ENCODE peak calls at places on chromosomes 4 and X, in five cellular contexts. One of them, this sample, is unnamed.

GRCh38 chrX:42684062-42684461 is 93.9 kb downstream of the PPP1R2C start:
- DNase-seq in body of pancreas: no peak
- DNase-seq in activated naive CD4-positive, alpha-beta T cell treated with Interleukin-2 at 50 U/mL for 16 hours: no peak
- DNase-seq in stimulated activated CD8-positive, alpha-beta memory T cell treated with anti-CD3 and anti-CD28 coated beads, Interleukin-4, amount 100 ng/mL, for 1 hour: no peak
- DNase-seq in psoas muscle: no peak
- DNase-seq in this sample: no peak

GRCh38 chrX:39475372-39475771 is 622.4 kb downstream of the BCOR start:
- DNase-seq in body of pancreas: no peak
- DNase-seq in stimulated activated CD8-positive, alpha-beta memory T cell treated with anti-CD3 and anti-CD28 coated beads, Interleukin-4, amount 100 ng/mL, for 1 hour: no peak
- DNase-seq in activated naive CD4-positive, alpha-beta T cell treated with Interleukin-2 at 50 U/mL for 16 hours: no peak
- DNase-seq in psoas muscle: no peak
- DNase-seq in this sample: no peak

GRCh38 chr4:82898322-82899243 is 2.0 kb upstream of the THAP9 start:
- DNase-seq in psoas muscle: no peak
- DNase-seq in body of pancreas: peak
- DNase-seq in stimulated activated CD8-positive, alpha-beta memory T cell treated with anti-CD3 and anti-CD28 coated beads, Interleukin-4, amount 100 ng/mL, for 1 hour: no peak
- DNase-seq in activated naive CD4-positive, alpha-beta T cell treated with Interleukin-2 at 50 U/mL for 16 hours: no peak
- DNase-seq in this sample: peak

GRCh38 chrX:20454117-20454516 is 187.4 kb upstream of the RPS6KA3 start:
- DNase-seq in stimulated activated CD8-positive, alpha-beta memory T cell treated with anti-CD3 and anti-CD28 coated beads, Interleukin-4, amount 100 ng/mL, for 1 hour: no peak
- DNase-seq in body of pancreas: no peak
- DNase-seq in psoas muscle: no peak
- DNase-seq in activated naive CD4-positive, alpha-beta T cell treated with Interleukin-2 at 50 U/mL for 16 hours: no peak
- DNase-seq in this sample: peak

GRCh38 chr4:99462875-99463464 is 27.8 kb upstream of the ADH7 start:
- DNase-seq in stimulated activated CD8-positive, alpha-beta memory T cell treated with anti-CD3 and anti-CD28 coated beads, Interleukin-4, amount 100 ng/mL, for 1 hour: peak
- DNase-seq in psoas muscle: peak
- DNase-seq in body of pancreas: peak
- DNase-seq in activated naive CD4-positive, alpha-beta T cell treated with Interleukin-2 at 50 U/mL for 16 hours: peak
- DNase-seq in this sample: peak

GRCh38 chr4:22070256-22070655 is 121.7 kb upstream of the KCNIP4 start:
- DNase-seq in activated naive CD4-positive, alpha-beta T cell treated with Interleukin-2 at 50 U/mL for 16 hours: no peak
- DNase-seq in stimulated activated CD8-positive, alpha-beta memory T cell treated with anti-CD3 and anti-CD28 coated beads, Interleukin-4, amount 100 ng/mL, for 1 hour: no peak
- DNase-seq in psoas muscle: no peak
- DNase-seq in body of pancreas: no peak
- DNase-seq in this sample: no peak

GRCh38 chr4:48831532-48832015 is 686 bp downstream of the OCIAD1 start:
- DNase-seq in psoas muscle: no peak
- DNase-seq in activated naive CD4-positive, alpha-beta T cell treated with Interleukin-2 at 50 U/mL for 16 hours: no peak
- DNase-seq in stimulated activated CD8-positive, alpha-beta memory T cell treated with anti-CD3 and anti-CD28 coated beads, Interleukin-4, amount 100 ng/mL, for 1 hour: no peak
- DNase-seq in body of pancreas: no peak
- DNase-seq in this sample: peak

GRCh38 chr4:12965334-12965733 is 518.8 kb downstream of the RAB28 start:
- DNase-seq in activated naive CD4-positive, alpha-beta T cell treated with Interleukin-2 at 50 U/mL for 16 hours: no peak
- DNase-seq in stimulated activated CD8-positive, alpha-beta memory T cell treated with anti-CD3 and anti-CD28 coated beads, Interleukin-4, amount 100 ng/mL, for 1 hour: no peak
- DNase-seq in psoas muscle: no peak
- DNase-seq in body of pancreas: no peak
- DNase-seq in this sample: no peak

GRCh38 chrX:38138157-38138556 is 82.5 kb downstream of the SRPX start:
- DNase-seq in activated naive CD4-positive, alpha-beta T cell treated with Interleukin-2 at 50 U/mL for 16 hours: no peak
- DNase-seq in stimulated activated CD8-positive, alpha-beta memory T cell treated with anti-CD3 and anti-CD28 coated beads, Interleukin-4, amount 100 ng/mL, for 1 hour: no peak
- DNase-seq in body of pancreas: no peak
- DNase-seq in psoas muscle: no peak
- DNase-seq in this sample: no peak

GRCh38 chr4:25842229-25842840 is 20.5 kb downstream of the SEL1L3 start:
- DNase-seq in stimulated activated CD8-positive, alpha-beta memory T cell treated with anti-CD3 and anti-CD28 coated beads, Interleukin-4, amount 100 ng/mL, for 1 hour: no peak
- DNase-seq in body of pancreas: no peak
- DNase-seq in activated naive CD4-positive, alpha-beta T cell treated with Interleukin-2 at 50 U/mL for 16 hours: no peak
- DNase-seq in psoas muscle: no peak
- DNase-seq in this sample: no peak

GRCh38 chrX:72526534-72527508 is 45.8 kb downstream of the HDAC8 start:
- DNase-seq in stimulated activated CD8-positive, alpha-beta memory T cell treated with anti-CD3 and anti-CD28 coated beads, Interleukin-4, amount 100 ng/mL, for 1 hour: no peak
- DNase-seq in activated naive CD4-positive, alpha-beta T cell treated with Interleukin-2 at 50 U/mL for 16 hours: no peak
- DNase-seq in psoas muscle: no peak
- DNase-seq in body of pancreas: no peak
- DNase-seq in this sample: no peak

GRCh38 chrX:153993079-153993478 is 20.5 kb downstream of the TMEM187 start:
- DNase-seq in stimulated activated CD8-positive, alpha-beta memory T cell treated with anti-CD3 and anti-CD28 coated beads, Interleukin-4, amount 100 ng/mL, for 1 hour: no peak
- DNase-seq in activated naive CD4-positive, alpha-beta T cell treated with Interleukin-2 at 50 U/mL for 16 hours: no peak
- DNase-seq in psoas muscle: no peak
- DNase-seq in body of pancreas: no peak
- DNase-seq in this sample: no peak

GRCh38 chr4:146335763-146336412 is 121.5 kb downstream of the REELD1 start:
- DNase-seq in stimulated activated CD8-positive, alpha-beta memory T cell treated with anti-CD3 and anti-CD28 coated beads, Interleukin-4, amount 100 ng/mL, for 1 hour: no peak
- DNase-seq in activated naive CD4-positive, alpha-beta T cell treated with Interleukin-2 at 50 U/mL for 16 hours: no peak
- DNase-seq in body of pancreas: no peak
- DNase-seq in psoas muscle: no peak
- DNase-seq in this sample: no peak

GRCh38 chrX:3345281-3346081 is 971 bp downstream of the MXRA5 start:
- DNase-seq in psoas muscle: peak
- DNase-seq in stimulated activated CD8-positive, alpha-beta memory T cell treated with anti-CD3 and anti-CD28 coated beads, Interleukin-4, amount 100 ng/mL, for 1 hour: no peak
- DNase-seq in activated naive CD4-positive, alpha-beta T cell treated with Interleukin-2 at 50 U/mL for 16 hours: no peak
- DNase-seq in body of pancreas: peak
- DNase-seq in this sample: peak

GRCh38 chrX:100946521-100946920 is 17.8 kb upstream of the XKRX start:
- DNase-seq in stimulated activated CD8-positive, alpha-beta memory T cell treated with anti-CD3 and anti-CD28 coated beads, Interleukin-4, amount 100 ng/mL, for 1 hour: no peak
- DNase-seq in body of pancreas: no peak
- DNase-seq in activated naive CD4-positive, alpha-beta T cell treated with Interleukin-2 at 50 U/mL for 16 hours: no peak
- DNase-seq in psoas muscle: no peak
- DNase-seq in this sample: no peak

GRCh38 chrX:129238011-129238410 is 285.3 kb downstream of the SMARCA1 start:
- DNase-seq in activated naive CD4-positive, alpha-beta T cell treated with Interleukin-2 at 50 U/mL for 16 hours: no peak
- DNase-seq in body of pancreas: no peak
- DNase-seq in stimulated activated CD8-positive, alpha-beta memory T cell treated with anti-CD3 and anti-CD28 coated beads, Interleukin-4, amount 100 ng/mL, for 1 hour: no peak
- DNase-seq in psoas muscle: no peak
- DNase-seq in this sample: no peak

GRCh38 chrX:73826996-73827395 is 264.0 kb downstream of the CHIC1 start:
- DNase-seq in stimulated activated CD8-positive, alpha-beta memory T cell treated with anti-CD3 and anti-CD28 coated beads, Interleukin-4, amount 100 ng/mL, for 1 hour: no peak
- DNase-seq in psoas muscle: no peak
- DNase-seq in activated naive CD4-positive, alpha-beta T cell treated with Interleukin-2 at 50 U/mL for 16 hours: no peak
- DNase-seq in body of pancreas: no peak
- DNase-seq in this sample: no peak

GRCh38 chr4:140609548-140610425 is 41.0 kb upstream of the UCP1 start:
- DNase-seq in activated naive CD4-positive, alpha-beta T cell treated with Interleukin-2 at 50 U/mL for 16 hours: no peak
- DNase-seq in stimulated activated CD8-positive, alpha-beta memory T cell treated with anti-CD3 and anti-CD28 coated beads, Interleukin-4, amount 100 ng/mL, for 1 hour: no peak
- DNase-seq in psoas muscle: no peak
- DNase-seq in body of pancreas: no peak
- DNase-seq in this sample: peak

GRCh38 chrX:137401092-137401491 is 164.8 kb upstream of the ZIC3 start:
- DNase-seq in stimulated activated CD8-positive, alpha-beta memory T cell treated with anti-CD3 and anti-CD28 coated beads, Interleukin-4, amount 100 ng/mL, for 1 hour: no peak
- DNase-seq in activated naive CD4-positive, alpha-beta T cell treated with Interleukin-2 at 50 U/mL for 16 hours: no peak
- DNase-seq in body of pancreas: no peak
- DNase-seq in psoas muscle: no peak
- DNase-seq in this sample: no peak

GRCh38 chr4:85659626-85660213 is 184.8 kb downstream of the ARHGAP24 start:
- DNase-seq in stimulated activated CD8-positive, alpha-beta memory T cell treated with anti-CD3 and anti-CD28 coated beads, Interleukin-4, amount 100 ng/mL, for 1 hour: no peak
- DNase-seq in activated naive CD4-positive, alpha-beta T cell treated with Interleukin-2 at 50 U/mL for 16 hours: no peak
- DNase-seq in body of pancreas: no peak
- DNase-seq in psoas muscle: no peak
- DNase-seq in this sample: no peak

This sample was measured in AG08395.